ENCODE peak calls at places on chromosomes 2 and 18, in seven cellular contexts. Z is IMR-90, A is mesendoderm, R is H9, T is H1, L is mesenchymal stem cell, H is trophoblast cell. M is an unnamed sample.
A peak's percentile ranks its signal among the peaks of the same experiment; 100 is the strongest.

GRCh38 chr2:73594241-73594640 is 48.0 kb downstream of the NAT8 start:
- DNase-seq in T (no peak), R (no peak), L (no peak), A (no peak), Z (no peak), H (no peak), M (no peak)

GRCh38 chr2:42854207-42854818 is 61.9 kb upstream of the HAAO start:
- DNase-seq in L (peak; percentile 50), Z (peak; percentile 23), R (no peak), T (no peak), H (no peak), A (peak; percentile 35), M (no peak)

GRCh38 chr18:10329116-10329515 is 125.3 kb upstream of the APCDD1 start:
- DNase-seq in R (no peak), L (peak; percentile 46), A (no peak), Z (peak; percentile 45), T (no peak), H (no peak), M (no peak)

GRCh38 chr18:10304853-10305252 is 149.6 kb upstream of the APCDD1 start:
- DNase-seq in Z (peak; percentile 79), R (no peak), A (no peak), T (no peak), L (peak; percentile 60), H (no peak), M (no peak)

GRCh38 chr2:127733816-127734537 is 32.7 kb downstream of the SFT2D3 start:
- DNase-seq in H (no peak), L (peak; percentile 43), R (no peak), Z (peak; percentile 21), A (no peak), T (no peak), M (no peak)

GRCh38 chr2:220663065-220663464 is 909.0 kb downstream of the EPHA4 start:
- DNase-seq in L (no peak), R (no peak), Z (no peak), T (no peak), A (no peak), H (no peak), M (no peak)

GRCh38 chr2:23636412-23636811 is 251.4 kb downstream of the KLHL29 start:
- DNase-seq in T (no peak), H (no peak), R (no peak), L (peak; percentile 41), A (peak; percentile 69), Z (peak; percentile 27), M (no peak)

GRCh38 chr2:30886101-30886500 is 78.9 kb upstream of the CAPN13 start:
- DNase-seq in A (peak; percentile 70), T (peak; percentile 39), L (no peak), Z (no peak), R (peak; percentile 52), H (no peak), M (peak; percentile 17)

GRCh38 chr2:240707046-240707756 is 15.5 kb downstream of the AQP12A start:
- DNase-seq in R (no peak), Z (no peak), H (no peak), A (peak; percentile 26), L (no peak), T (no peak), M (no peak)

GRCh38 chr18:68355637-68356036 is 359.3 kb downstream of the TMX3 start:
- DNase-seq in L (no peak), A (no peak), R (no peak), Z (no peak), H (no peak), T (no peak), M (no peak)

GRCh38 chr2:54106631-54107454 is 8.6 kb upstream of the ACYP2 start:
- DNase-seq in H (no peak), R (no peak), A (peak; percentile 62), L (peak; percentile 64), Z (peak; percentile 66), T (no peak), M (no peak)

GRCh38 chr2:56287508-56287907 is 103.7 kb downstream of the CCDC85A start:
- DNase-seq in L (no peak), A (no peak), T (no peak), H (no peak), Z (no peak), R (no peak), M (no peak)

GRCh38 chr2:181887056-181887455 is 4.5 kb upstream of the ITPRID2 start:
- DNase-seq in Z (no peak), R (no peak), L (no peak), A (no peak), T (no peak), H (no peak), M (no peak)

GRCh38 chr2:84495539-84496146 is 20.7 kb upstream of the DNAH6 start:
- DNase-seq in Z (peak; percentile 78), A (peak; percentile 69), H (no peak), R (no peak), L (peak; percentile 76), T (no peak), M (peak; percentile 54)

GRCh38 chr2:239293450-239294430 is 107.1 kb downstream of the HDAC4 start:
- DNase-seq in Z (no peak), L (no peak), T (no peak), R (no peak), A (no peak), H (no peak), M (no peak)

GRCh38 chr2:228870993-228871392 is 400.1 kb downstream of the PID1 start:
- DNase-seq in A (no peak), Z (no peak), H (no peak), T (no peak), R (no peak), L (no peak), M (no peak)

GRCh38 chr18:11784905-11785304 is 66.3 kb upstream of the CHMP1B start:
- DNase-seq in H (no peak), R (no peak), L (no peak), Z (no peak), T (no peak), A (no peak), M (no peak)

GRCh38 chr18:24530630-24531111 is 70.2 kb downstream of the HRH4 start:
- DNase-seq in H (no peak), R (no peak), A (no peak), L (peak; percentile 21), Z (peak; percentile 56), T (no peak), M (no peak)

GRCh38 chr2:224650815-224651439 is 65.2 kb downstream of the CCDC195 start:
- DNase-seq in Z (peak; percentile 56), T (no peak), H (peak; percentile 13), A (peak; percentile 77), R (no peak), L (peak; percentile 58), M (peak; percentile 50)

GRCh38 chr2:159615936-159616733 is at the start of gene BAZ2B:
- DNase-seq in A (peak; percentile 91), L (peak; percentile 92), T (no peak), R (peak; percentile 46), H (peak; percentile 33), Z (peak; percentile 88), M (peak; percentile 54)

DNA sequence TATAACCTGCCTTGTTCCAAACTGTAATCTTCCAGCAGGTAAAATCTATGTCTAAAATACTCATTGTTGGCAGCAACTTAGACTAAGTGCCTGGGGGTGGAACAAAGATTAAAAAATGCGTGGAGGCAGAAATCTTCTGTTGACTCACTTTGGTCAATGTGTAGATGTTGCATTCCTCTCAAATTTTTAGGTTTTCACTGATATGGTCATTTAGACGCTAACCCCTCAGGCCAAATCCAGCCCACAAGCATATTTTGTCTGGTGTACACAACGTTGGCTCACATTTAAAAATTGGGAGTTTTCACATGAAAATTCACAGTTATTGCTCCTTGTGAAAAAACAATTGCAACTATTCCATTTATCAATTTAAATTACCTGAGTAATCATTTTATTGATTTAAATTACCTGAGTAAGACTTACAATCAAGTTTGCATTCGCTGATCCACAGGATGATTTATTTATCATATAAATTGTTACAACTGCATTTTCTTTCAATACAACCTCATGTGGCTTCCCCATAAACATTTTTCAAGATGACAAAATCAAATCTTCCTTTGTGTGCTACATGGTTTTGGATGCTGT is 564.2 kb downstream of the TSN start:
- DNase-seq in R (no peak), H (peak; percentile 73), A (no peak), T (no peak), L (no peak), Z (no peak), M (no peak)
- H3K18ac ChIP-seq in R (no peak overlapping the region), H (no peak overlapping the region), A (no peak overlapping the region), T (no peak overlapping the region), L (no peak overlapping the region), Z (no peak overlapping the region), M (no peak overlapping the region)

DNA sequence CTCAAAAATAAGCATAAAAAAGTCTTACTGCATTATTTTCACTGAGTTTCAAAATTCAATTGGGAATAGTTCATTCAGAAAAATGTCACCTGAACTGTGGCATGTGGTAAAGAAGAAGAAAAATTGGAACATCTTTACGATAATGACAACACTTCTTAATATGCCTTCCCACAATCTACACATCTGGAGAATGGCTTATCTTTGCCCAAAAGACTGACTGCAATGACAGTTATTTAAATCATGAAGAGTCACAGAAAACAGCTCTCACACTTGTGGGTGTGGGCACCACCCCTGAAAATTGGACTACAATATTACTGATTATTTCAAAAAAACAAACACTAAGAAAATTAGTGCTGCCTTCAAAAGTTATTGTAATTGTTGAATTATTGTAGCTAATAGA is 152.3 kb downstream of the USP34 start:
- DNase-seq in L (no peak), A (no peak), H (peak; percentile 3), R (no peak), Z (no peak), T (no peak), M (no peak)
- H3K18ac ChIP-seq in L (no peak overlapping the region), A (no peak overlapping the region), H (no peak overlapping the region), R (no peak overlapping the region), Z (no peak overlapping the region), T (no peak overlapping the region), M (no peak overlapping the region)

GRCh38 chr2:24891201-24891600 is 28.8 kb downstream of the ADCY3 start:
- DNase-seq in R (no peak), L (no peak), T (no peak), H (peak; percentile 25), A (no peak), Z (peak; percentile 18), M (no peak)
- H3K18ac ChIP-seq in R (no peak overlapping the region), L (no peak overlapping the region), T (no peak overlapping the region), H (no peak overlapping the region), A (no peak overlapping the region), Z (no peak overlapping the region), M (no peak overlapping the region)

GRCh38 chr2:171964328-171964727 is 35.4 kb upstream of the METAP1D start:
- DNase-seq in A (no peak), R (no peak), H (no peak), L (no peak), Z (no peak), T (no peak), M (no peak)

GRCh38 chr2:171965238-171965637 is 34.5 kb upstream of the METAP1D start:
- DNase-seq in A (no peak), T (no peak), R (no peak), H (no peak), L (no peak), Z (no peak), M (no peak)

GRCh38 chr2:171966688-171967087 is 33.1 kb upstream of the METAP1D start:
- DNase-seq in L (no peak), T (no peak), Z (no peak), A (no peak), H (no peak), R (no peak), M (no peak)

GRCh38 chr2:171966268-171966667 is 33.5 kb upstream of the METAP1D start:
- DNase-seq in Z (no peak), T (no peak), R (no peak), H (no peak), A (no peak), L (no peak), M (no peak)

DNA sequence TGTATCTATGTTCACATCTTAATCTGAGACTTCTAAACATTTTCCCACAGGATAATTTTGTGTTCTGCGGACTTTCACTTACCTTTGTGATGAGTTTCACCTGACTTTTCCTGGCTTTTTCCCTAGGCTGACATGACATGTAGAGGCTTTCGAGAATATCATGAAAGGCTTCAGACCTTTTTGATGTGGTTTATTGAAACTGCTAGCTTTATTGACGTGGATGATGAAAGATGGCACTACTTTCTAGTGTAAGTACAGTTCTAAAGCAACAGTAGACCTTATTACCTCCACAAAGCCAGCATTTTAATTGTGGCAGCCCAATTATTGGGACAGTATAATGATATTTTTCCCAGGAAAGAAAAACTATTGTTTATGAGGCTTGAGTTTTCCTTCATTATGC is 34.1 kb upstream of the METAP1D start:
- DNase-seq in A (no peak), T (no peak), H (no peak), R (no peak), Z (no peak), L (no peak), M (no peak)
- H3K18ac ChIP-seq in A (no peak overlapping the region), T (no peak overlapping the region), H (no peak overlapping the region), R (no peak overlapping the region), Z (no peak overlapping the region), L (no peak overlapping the region), M (no peak overlapping the region)